ENCODE peak calls at places on chromosomes 11 and 22, in six cellular contexts. V is mesothelial cell of epicardium, D is psoas muscle, O is right lobe of liver, Y is GM23338, P is fibroblast of mammary gland. M is an unnamed sample.
A peak's percentile ranks its signal among the peaks of the same experiment; 100 is the strongest.

GRCh38 chr11:2210366-2211112 is 38.9 kb upstream of the TH start:
- DNase-seq in V (no peak), D (peak; percentile 26), O (peak; percentile 7), Y (no peak), P (no peak), M (no peak)

GRCh38 chr11:70414341-70415100 is 16.2 kb downstream of the CTTN start:
- DNase-seq in V (no peak), D (no peak), O (no peak), Y (no peak), P (no peak), M (no peak)

GRCh38 chr11:7490535-7490934 is 5.2 kb downstream of the OLFML1 start:
- DNase-seq in V (no peak), D (no peak), O (no peak), Y (no peak), P (peak; percentile 51), M (no peak)

GRCh38 chr11:62025429-62026105 is 58.1 kb upstream of the FTH1 start:
- DNase-seq in V (no peak), D (peak; percentile 68), O (peak; percentile 61), Y (no peak), P (peak; percentile 97), M (no peak)

GRCh38 chr22:21642584-21643448 is 714 bp downstream of the SDF2L1 start:
- DNase-seq in V (peak; percentile 67), D (peak; percentile 65), O (peak; percentile 64), Y (peak; percentile 94), P (peak; percentile 43), M (no peak)

GRCh38 chr11:130861283-130861682 is 55.0 kb downstream of the SNX19 start:
- DNase-seq in V (no peak), D (no peak), O (no peak), Y (no peak), P (no peak), M (no peak)

GRCh38 chr11:117871160-117871559 is 5.3 kb downstream of the FXYD6 start:
- DNase-seq in V (no peak), D (no peak), O (no peak), Y (no peak), P (no peak), M (no peak)

GRCh38 chr11:15038963-15039362 is 34.4 kb upstream of the CALCB start:
- DNase-seq in V (no peak), D (no peak), O (no peak), Y (peak; percentile 30), P (peak; percentile 55), M (no peak)

GRCh38 chr11:116852261-116853125 is 15.1 kb upstream of the APOA1 start:
- DNase-seq in V (no peak), D (no peak), O (no peak), Y (no peak), P (peak; percentile 80), M (no peak)

GRCh38 chr11:120197254-120197891 is 13.5 kb upstream of the OAF start:
- DNase-seq in V (no peak), D (peak; percentile 68), O (no peak), Y (peak; percentile 55), P (no peak), M (no peak)

GRCh38 chr11:118216621-118217526 is 7.9 kb downstream of the JAML start:
- DNase-seq in V (no peak), D (no peak), O (no peak), Y (no peak), P (no peak), M (no peak)

GRCh38 chr11:113991170-113991569 is 16.3 kb downstream of the HTR3A start:
- DNase-seq in V (peak; percentile 75), D (no peak), O (no peak), Y (peak; percentile 87), P (peak; percentile 44), M (no peak)

GRCh38 chr22:25953919-25954318 is 211.9 kb downstream of the MYO18B start:
- DNase-seq in V (no peak), D (no peak), O (no peak), Y (no peak), P (no peak), M (no peak)

GRCh38 chr11:134244593-134244992 is 8.6 kb downstream of the THYN1 start:
- DNase-seq in V (no peak), D (no peak), O (no peak), Y (peak; percentile 44), P (peak; percentile 25), M (no peak)

GRCh38 chr22:30261134-30261533 is 5.5 kb downstream of the OSM start:
- DNase-seq in V (no peak), D (no peak), O (no peak), Y (no peak), P (peak; percentile 45), M (no peak)

GRCh38 chr11:12724301-12725046 is 50.3 kb downstream of the TEAD1 start:
- DNase-seq in V (peak; percentile 85), D (peak; percentile 66), O (peak; percentile 65), Y (peak; percentile 95), P (peak; percentile 95), M (no peak)

GRCh38 chr11:17578958-17579357 is 31.9 kb downstream of the OTOG start:
- DNase-seq in V (peak; percentile 11), D (no peak), O (no peak), Y (no peak), P (no peak), M (no peak)

GRCh38 chr22:46009730-46010129 is 32.8 kb upstream of the WNT7B start:
- DNase-seq in V (no peak), D (no peak), O (peak; percentile 15), Y (no peak), P (no peak), M (no peak)

GRCh38 chr22:27487600-27488450 is 313.7 kb downstream of the MN1 start:
- DNase-seq in V (no peak), D (no peak), O (peak; percentile 55), Y (no peak), P (peak; percentile 47), M (no peak)

DNA sequence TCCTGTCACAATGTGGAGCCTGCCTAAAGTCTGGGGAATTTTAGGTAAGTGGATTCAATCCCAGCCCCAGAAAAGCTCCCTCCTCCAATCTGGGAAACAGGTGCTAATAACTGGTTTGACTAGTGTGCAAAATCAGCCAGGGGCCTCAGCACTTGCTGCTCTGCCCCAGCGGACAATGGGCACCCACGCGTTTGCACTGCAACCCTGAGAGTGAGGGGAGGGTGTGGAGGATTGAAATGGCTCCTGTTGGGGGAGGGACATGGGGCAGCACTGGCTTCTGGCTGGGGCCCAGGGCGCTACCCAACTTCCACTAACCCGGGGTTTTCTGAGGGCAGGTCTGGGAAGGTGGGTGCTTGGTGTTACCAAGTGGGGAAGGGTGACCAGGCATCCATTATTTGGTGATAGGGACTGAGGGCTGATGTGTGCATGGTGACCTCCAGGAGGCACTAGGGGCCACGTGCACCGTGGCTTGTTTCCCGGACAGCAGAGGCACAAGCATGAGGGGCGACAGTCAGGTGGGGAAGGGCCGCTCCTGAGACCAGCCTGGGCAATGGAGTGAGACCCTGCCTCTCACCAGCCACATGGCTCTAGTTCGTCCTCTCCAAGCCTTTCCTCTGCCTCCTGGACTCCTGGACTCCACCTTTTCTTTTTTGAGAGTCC is 4.3 kb upstream of the PNPLA5 start:
- DNase-seq in V (no peak), D (no peak), O (no peak), Y (peak; percentile 60), P (no peak), M (no peak)
- TF ChIP-seq CTCF in V (no peak), D (no peak), O (no peak), Y (peak; percentile 59), P (no peak), M (no peak)

DNA sequence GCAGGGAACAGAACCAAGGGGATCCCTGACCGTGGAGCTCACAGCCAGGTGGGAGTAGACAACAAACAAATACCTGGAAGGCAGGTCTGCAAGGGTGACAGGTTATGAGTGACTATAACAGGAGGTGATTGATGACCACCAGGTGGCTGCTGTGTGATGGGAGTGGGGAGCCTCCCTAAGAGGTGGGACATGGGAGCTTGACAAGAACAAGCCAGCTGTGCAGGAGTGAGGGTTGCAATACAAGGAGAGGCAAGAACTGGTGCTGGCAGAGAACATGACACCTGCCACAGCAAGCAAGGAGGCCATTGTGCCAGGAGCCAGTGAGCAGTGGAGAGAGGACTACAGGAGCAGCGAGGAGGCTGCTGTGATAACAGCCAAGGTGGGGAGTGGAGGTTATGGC is 20.5 kb downstream of the MFNG start:
- DNase-seq in V (no peak), D (no peak), O (no peak), Y (no peak), P (no peak), M (no peak)
- TF ChIP-seq CTCF in V (no peak), D (no peak), O (no peak), Y (peak; percentile 32), P (no peak), M (no peak)

GRCh38 chr11:111975076-111975806 is 38.1 kb downstream of the DIXDC1 start:
- DNase-seq in V (no peak), D (no peak), O (no peak), Y (no peak), P (no peak), M (no peak)

GRCh38 chr11:111976614-111977140 is 39.5 kb downstream of the DIXDC1 start:
- DNase-seq in V (no peak), D (no peak), O (peak; percentile 23), Y (peak; percentile 78), P (no peak), M (no peak)

GRCh38 chr11:111976119-111976518 is 39.0 kb downstream of the DIXDC1 start:
- DNase-seq in V (no peak), D (no peak), O (no peak), Y (peak; percentile 3), P (no peak), M (no peak)

GRCh38 chr11:111978028-111978771 is 41.1 kb downstream of the DIXDC1 start:
- DNase-seq in V (peak; percentile 54), D (peak; percentile 61), O (peak; percentile 23), Y (peak; percentile 92), P (peak; percentile 73), M (no peak)

DNA sequence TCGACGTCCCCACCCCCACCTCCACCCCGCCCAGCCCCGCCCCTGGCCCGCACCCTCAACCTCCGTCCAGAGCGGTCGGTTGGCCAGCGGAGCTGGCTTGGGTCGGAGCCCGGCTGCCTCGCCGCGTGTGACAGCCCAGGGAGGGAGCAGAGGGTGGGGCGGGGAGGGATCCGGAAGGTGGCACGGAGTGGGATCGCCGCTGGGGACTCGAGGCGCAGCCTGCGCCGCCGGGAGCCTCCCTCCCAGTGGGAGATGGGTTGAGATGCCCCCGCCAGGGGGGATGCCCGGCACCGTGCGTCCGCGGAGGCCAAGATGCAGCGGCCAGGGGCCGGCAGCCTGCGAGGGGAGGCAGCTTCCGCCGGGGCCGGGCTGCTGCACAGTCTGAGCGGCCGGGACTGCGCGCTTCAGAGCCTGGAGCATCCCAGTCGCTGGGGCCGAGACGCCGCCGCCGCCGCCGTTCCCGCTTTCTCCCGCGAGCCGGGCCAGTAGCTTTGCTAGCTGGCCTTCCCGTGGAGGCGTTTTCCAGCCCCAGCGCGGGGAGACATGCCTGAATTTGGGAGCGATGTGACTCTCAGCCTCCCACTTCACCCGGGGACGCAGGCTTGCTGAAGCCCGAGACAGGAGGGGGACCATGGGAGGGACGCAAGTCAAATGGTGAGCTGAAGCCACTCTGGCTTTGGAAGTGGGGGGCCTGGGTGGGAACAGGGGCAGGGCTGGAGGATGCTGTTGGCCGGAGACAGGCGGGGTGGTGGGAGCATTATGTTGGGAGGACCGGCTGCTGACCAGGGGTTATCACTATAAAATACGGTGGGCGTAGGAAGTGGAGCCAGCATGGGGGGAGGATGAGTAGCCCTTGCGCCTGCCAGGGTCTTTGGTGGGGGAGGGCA is 40.2 kb downstream of the DIXDC1 start:
- DNase-seq in V (peak; percentile 71), D (peak; percentile 86), O (peak; percentile 70), Y (peak; percentile 57), P (peak; percentile 22), M (no peak)
- TF ChIP-seq CTCF in V (no peak), D (no peak), O (no peak), Y (no peak), P (no peak), M (no peak)

DNA sequence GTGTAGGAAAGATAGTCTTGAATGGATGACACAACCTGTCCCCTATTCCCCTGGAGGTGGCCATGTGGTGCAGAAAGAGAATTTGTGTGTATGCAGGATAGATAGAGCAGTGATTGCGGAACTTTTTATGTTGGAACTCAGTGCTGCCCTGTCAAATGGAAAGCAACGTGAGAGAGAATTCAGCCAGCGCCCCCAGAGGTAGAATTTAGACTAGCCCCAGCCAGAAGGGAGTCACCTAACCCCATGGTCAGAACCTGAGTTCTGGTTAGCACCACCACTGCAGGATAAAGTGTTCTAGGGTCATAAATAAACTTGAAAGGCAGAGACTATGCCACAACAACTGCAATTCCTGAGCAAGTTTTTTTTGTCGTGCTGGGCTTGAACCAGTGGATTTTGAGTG is 152.9 kb upstream of the GRIA4 start:
- DNase-seq in V (no peak), D (no peak), O (no peak), Y (peak; percentile 68), P (no peak), M (no peak)
- TF ChIP-seq CTCF in V (no peak), D (no peak), O (no peak), Y (peak; percentile 59), P (no peak), M (no peak)